ENCODE peak calls at places on chromosomes 16 and 17, in nine cellular contexts. One of them, this sample, is unnamed.

GRCh38 chr17:21166599-21167265 is 40.0 kb downstream of the DHRS7B start:
- DNase-seq in epithelial cell of prostate: no peak
- DNase-seq in left ventricle myocardium inferior: no peak
- DNase-seq in SK-MEL-5: no peak
- DNase-seq in stimulated activated CD8-positive, alpha-beta memory T cell treated with anti-CD3 and anti-CD28 coated beads, Interleukin-15, amount 100 ng/mL, for 24 hours: no peak
- DNase-seq in NCI-H2081: no peak
- DNase-seq in omental fat pad: no peak
- DNase-seq in HTR-8/SVneo: no peak
- DNase-seq in cardiac muscle cell: peak
- DNase-seq in this sample: no peak

GRCh38 chr17:8153957-8154607 is 1.9 kb upstream of the PER1 start:
- DNase-seq in cardiac muscle cell: peak
- DNase-seq in stimulated activated CD8-positive, alpha-beta memory T cell treated with anti-CD3 and anti-CD28 coated beads, Interleukin-15, amount 100 ng/mL, for 24 hours: peak
- DNase-seq in omental fat pad: peak
- DNase-seq in SK-MEL-5: peak
- DNase-seq in left ventricle myocardium inferior: peak
- DNase-seq in HTR-8/SVneo: peak
- DNase-seq in epithelial cell of prostate: peak
- DNase-seq in NCI-H2081: no peak
- DNase-seq in this sample: peak

GRCh38 chr16:4058386-4058785 is 57.9 kb downstream of the ADCY9 start:
- DNase-seq in epithelial cell of prostate: no peak
- DNase-seq in HTR-8/SVneo: peak
- DNase-seq in cardiac muscle cell: no peak
- DNase-seq in stimulated activated CD8-positive, alpha-beta memory T cell treated with anti-CD3 and anti-CD28 coated beads, Interleukin-15, amount 100 ng/mL, for 24 hours: no peak
- DNase-seq in left ventricle myocardium inferior: no peak
- DNase-seq in omental fat pad: no peak
- DNase-seq in SK-MEL-5: peak
- DNase-seq in NCI-H2081: no peak
- DNase-seq in this sample: no peak

GRCh38 chr17:80632046-80632581 is 87.5 kb downstream of the RPTOR start:
- DNase-seq in cardiac muscle cell: no peak
- DNase-seq in NCI-H2081: no peak
- DNase-seq in SK-MEL-5: no peak
- DNase-seq in stimulated activated CD8-positive, alpha-beta memory T cell treated with anti-CD3 and anti-CD28 coated beads, Interleukin-15, amount 100 ng/mL, for 24 hours: no peak
- DNase-seq in epithelial cell of prostate: no peak
- DNase-seq in left ventricle myocardium inferior: no peak
- DNase-seq in HTR-8/SVneo: no peak
- DNase-seq in omental fat pad: no peak
- DNase-seq in this sample: no peak

GRCh38 chr17:82630212-82630611 is 18.0 kb downstream of the WDR45B start:
- DNase-seq in epithelial cell of prostate: no peak
- DNase-seq in NCI-H2081: no peak
- DNase-seq in left ventricle myocardium inferior: no peak
- DNase-seq in stimulated activated CD8-positive, alpha-beta memory T cell treated with anti-CD3 and anti-CD28 coated beads, Interleukin-15, amount 100 ng/mL, for 24 hours: no peak
- DNase-seq in cardiac muscle cell: no peak
- DNase-seq in SK-MEL-5: no peak
- DNase-seq in HTR-8/SVneo: no peak
- DNase-seq in omental fat pad: no peak
- DNase-seq in this sample: no peak

GRCh38 chr16:86046026-86046713 is 147.2 kb downstream of the IRF8 start:
- DNase-seq in NCI-H2081: no peak
- DNase-seq in SK-MEL-5: no peak
- DNase-seq in left ventricle myocardium inferior: no peak
- DNase-seq in omental fat pad: no peak
- DNase-seq in epithelial cell of prostate: no peak
- DNase-seq in cardiac muscle cell: no peak
- DNase-seq in HTR-8/SVneo: no peak
- DNase-seq in stimulated activated CD8-positive, alpha-beta memory T cell treated with anti-CD3 and anti-CD28 coated beads, Interleukin-15, amount 100 ng/mL, for 24 hours: no peak
- DNase-seq in this sample: no peak

GRCh38 chr16:51907680-51908079 is 639.3 kb downstream of the TOX3 start:
- DNase-seq in epithelial cell of prostate: no peak
- DNase-seq in stimulated activated CD8-positive, alpha-beta memory T cell treated with anti-CD3 and anti-CD28 coated beads, Interleukin-15, amount 100 ng/mL, for 24 hours: no peak
- DNase-seq in SK-MEL-5: no peak
- DNase-seq in cardiac muscle cell: no peak
- DNase-seq in HTR-8/SVneo: no peak
- DNase-seq in omental fat pad: no peak
- DNase-seq in left ventricle myocardium inferior: no peak
- DNase-seq in NCI-H2081: no peak
- DNase-seq in this sample: no peak

GRCh38 chr16:69890114-69890890 is 60.8 kb upstream of the CLEC18A start:
- DNase-seq in omental fat pad: no peak
- DNase-seq in SK-MEL-5: peak
- DNase-seq in left ventricle myocardium inferior: peak
- DNase-seq in HTR-8/SVneo: no peak
- DNase-seq in NCI-H2081: peak
- DNase-seq in epithelial cell of prostate: no peak
- DNase-seq in stimulated activated CD8-positive, alpha-beta memory T cell treated with anti-CD3 and anti-CD28 coated beads, Interleukin-15, amount 100 ng/mL, for 24 hours: no peak
- DNase-seq in cardiac muscle cell: peak
- DNase-seq in this sample: peak

GRCh38 chr16:89246903-89247733 is 29.6 kb downstream of the ZNF778 start:
- DNase-seq in omental fat pad: peak
- DNase-seq in HTR-8/SVneo: peak
- DNase-seq in epithelial cell of prostate: no peak
- DNase-seq in left ventricle myocardium inferior: peak
- DNase-seq in stimulated activated CD8-positive, alpha-beta memory T cell treated with anti-CD3 and anti-CD28 coated beads, Interleukin-15, amount 100 ng/mL, for 24 hours: peak
- DNase-seq in cardiac muscle cell: peak
- DNase-seq in SK-MEL-5: peak
- DNase-seq in NCI-H2081: peak
- DNase-seq in this sample: peak

GRCh38 chr17:34368455-34369195 is 5.6 kb upstream of the CCL1 start:
- DNase-seq in SK-MEL-5: no peak
- DNase-seq in omental fat pad: no peak
- DNase-seq in cardiac muscle cell: no peak
- DNase-seq in stimulated activated CD8-positive, alpha-beta memory T cell treated with anti-CD3 and anti-CD28 coated beads, Interleukin-15, amount 100 ng/mL, for 24 hours: no peak
- DNase-seq in NCI-H2081: no peak
- DNase-seq in epithelial cell of prostate: no peak
- DNase-seq in left ventricle myocardium inferior: no peak
- DNase-seq in HTR-8/SVneo: no peak
- DNase-seq in this sample: peak

GRCh38 chr16:50088302-50088701 is 22.5 kb downstream of the HEATR3 start:
- DNase-seq in SK-MEL-5: no peak
- DNase-seq in cardiac muscle cell: no peak
- DNase-seq in epithelial cell of prostate: no peak
- DNase-seq in omental fat pad: no peak
- DNase-seq in stimulated activated CD8-positive, alpha-beta memory T cell treated with anti-CD3 and anti-CD28 coated beads, Interleukin-15, amount 100 ng/mL, for 24 hours: no peak
- DNase-seq in left ventricle myocardium inferior: no peak
- DNase-seq in HTR-8/SVneo: no peak
- DNase-seq in NCI-H2081: no peak
- DNase-seq in this sample: no peak